ENCODE peak calls at places on chromosome 3, in four cellular contexts. T is HCT116, C is GM10248, W is NCI-H1694. I is an unnamed sample.

GRCh38 chr3:86990171-86990733 is 697 bp downstream of the VGLL3 start:
- DNase-seq in T (no peak), C (peak; percentile 14), W (no peak), I (no peak)

GRCh38 chr3:123620338-123620737 is 35.5 kb upstream of the HACD2 start:
- DNase-seq in C (no peak), W (no peak), T (no peak), I (no peak)

GRCh38 chr3:69815959-69816358 is 76.7 kb downstream of the MITF start:
- DNase-seq in W (no peak), C (no peak), T (no peak), I (no peak)

GRCh38 chr3:42025388-42026138 is 63.7 kb upstream of the ULK4 start:
- DNase-seq in W (peak; percentile 85), C (peak; percentile 55), T (peak; percentile 42), I (peak; percentile 81)

GRCh38 chr3:27171113-27171512 is 198.1 kb downstream of the NEK10 start:
- DNase-seq in T (no peak), C (peak; percentile 18), W (no peak), I (no peak)

GRCh38 chr3:167091186-167091585 is 288.9 kb downstream of the ZBBX start:
- DNase-seq in C (no peak), W (no peak), T (no peak), I (peak; percentile 11)

GRCh38 chr3:194686816-194687637 is 1.3 kb downstream of the FAM43A start:
- DNase-seq in T (no peak), W (no peak), C (no peak), I (no peak)

GRCh38 chr3:46065294-46065705 is 38.0 kb upstream of the XCR1 start:
- DNase-seq in T (peak; percentile 33), W (no peak), C (peak; percentile 57), I (peak; percentile 85)

GRCh38 chr3:140113983-140114923 is 179.3 kb downstream of the CLSTN2 start:
- DNase-seq in W (no peak), C (no peak), T (no peak), I (no peak)

GRCh38 chr3:126527006-126527405 is 3.1 kb downstream of the CHST13 start:
- DNase-seq in C (no peak), W (no peak), T (no peak), I (no peak)

GRCh38 chr3:138114431-138114918 is 933 bp downstream of the DZIP1L start:
- DNase-seq in T (no peak), W (no peak), C (no peak), I (no peak)

GRCh38 chr3:170692720-170693119 is 106.8 kb upstream of the SLC7A14 start:
- DNase-seq in T (no peak), W (no peak), C (no peak), I (no peak)

GRCh38 chr3:10941972-10942371 is 50.6 kb upstream of the SLC6A1 start:
- DNase-seq in T (no peak), C (no peak), W (no peak), I (no peak)

GRCh38 chr3:136787226-136787793 is 31.6 kb upstream of the SLC35G2 start:
- DNase-seq in W (no peak), T (no peak), C (peak; percentile 47), I (no peak)

GRCh38 chr3:52144034-52144795 is 10.0 kb downstream of the POC1A start:
- DNase-seq in C (peak; percentile 88), T (peak; percentile 34), W (no peak), I (peak; percentile 22)

GRCh38 chr3:181455276-181455675 is 256.4 kb upstream of the SOX2 start:
- DNase-seq in C (no peak), W (no peak), T (no peak), I (no peak)

GRCh38 chr3:128800241-128801187 is 74.5 kb downstream of the RAB7A start:
- DNase-seq in T (no peak), C (no peak), W (no peak), I (no peak)

GRCh38 chr3:155739154-155739553 is 5.7 kb downstream of the PLCH1 start:
- DNase-seq in C (no peak), T (no peak), W (no peak), I (no peak)

GRCh38 chr3:126156468-126156867 is 23.9 kb downstream of the ALDH1L1 start:
- DNase-seq in W (no peak), T (no peak), C (peak; percentile 23), I (peak; percentile 41)

GRCh38 chr3:79521221-79521848 is 246.5 kb downstream of the ROBO1 start:
- DNase-seq in T (peak; percentile 8), C (peak; percentile 24), W (no peak), I (no peak)

GRCh38 chr3:32841875-32842505 is 24.2 kb downstream of the TRIM71 start:
- DNase-seq in C (no peak), W (no peak), T (no peak), I (no peak)

GRCh38 chr3:12395349-12396012 is 88.8 kb upstream of the TSEN2 start:
- DNase-seq in C (peak; percentile 48), W (no peak), T (no peak), I (no peak)

GRCh38 chr3:184155644-184156521 is 706 bp downstream of the DVL3 start:
- DNase-seq in C (peak; percentile 53), T (no peak), W (peak; percentile 27), I (no peak)

GRCh38 chr3:130733236-130733884 is 13.3 kb downstream of the PIK3R4 start:
- DNase-seq in W (no peak), T (no peak), C (no peak), I (no peak)

GRCh38 chr3:21914451-21914850 is 163.4 kb upstream of the ZNF385D start:
- DNase-seq in C (no peak), W (no peak), T (no peak), I (no peak)

GRCh38 chr3:23894166-23895061 is 22.4 kb downstream of the NKIRAS1 start:
- DNase-seq in W (no peak), T (no peak), C (no peak), I (no peak)

GRCh38 chr3:39090922-39091321 is 16.5 kb downstream of the GORASP1 start:
- DNase-seq in C (no peak), T (no peak), W (no peak), I (no peak)

GRCh38 chr3:178618197-178618596 is 82.0 kb downstream of the KCNMB2 start:
- DNase-seq in W (peak; percentile 15), T (no peak), C (no peak), I (peak; percentile 3)

GRCh38 chr3:62822905-62823304 is 52.3 kb downstream of the CADPS start:
- DNase-seq in T (no peak), W (no peak), C (no peak), I (no peak)

I was measured in NCI-H2171.